ENCODE peak calls at places on chromosomes 12 and 14, in six cellular contexts. E is OCI-LY7, Y is GM23248, C is GM23338, R is neural progenitor cell, V is MM.1S. N is an unnamed sample.

GRCh38 chr12:51863921-51864700 is 15.6 kb upstream of the FIGNL2 start:
- DNase-seq in Y (peak), R (peak), V (no peak), E (no peak), C (peak), N (peak)

GRCh38 chr12:117067016-117067415 is 32.2 kb downstream of the TESC start:
- DNase-seq in E (no peak), Y (no peak), C (no peak), R (no peak), V (no peak), N (peak)

GRCh38 chr12:65879878-65880277 is 55.6 kb downstream of the HMGA2 start:
- DNase-seq in R (no peak), C (no peak), E (no peak), V (no peak), Y (peak), N (no peak)

GRCh38 chr12:109871678-109872314 is 8.5 kb downstream of the GLTP start:
- DNase-seq in Y (peak), E (no peak), C (no peak), R (no peak), V (no peak), N (peak)

GRCh38 chr12:25957898-25958253 is 606 bp upstream of the RASSF8 start:
- DNase-seq in E (no peak), V (peak), C (peak), Y (peak), R (no peak), N (no peak)

GRCh38 chr12:55687746-55688145 is 20.0 kb downstream of the ITGA7 start:
- DNase-seq in Y (no peak), C (no peak), V (no peak), R (no peak), E (no peak), N (no peak)

GRCh38 chr14:105485720-105486332 is 860 bp upstream of the CRIP1 start:
- DNase-seq in E (no peak), C (peak), Y (no peak), R (peak), V (no peak), N (peak)

GRCh38 chr14:44374906-44375305 is 132.2 kb downstream of the FSCB start:
- DNase-seq in Y (no peak), E (no peak), C (no peak), R (no peak), V (no peak), N (no peak)

GRCh38 chr12:71626098-71626497 is 37.5 kb downstream of the ZFC3H1 start:
- DNase-seq in E (peak), V (peak), R (no peak), Y (no peak), C (no peak), N (no peak)

GRCh38 chr14:51157012-51157411 is 62.1 kb upstream of the TRIM9 start:
- DNase-seq in V (no peak), Y (peak), E (peak), C (peak), R (no peak), N (peak)

GRCh38 chr12:10982244-10982643 is 4.5 kb downstream of the TAS2R50 start:
- DNase-seq in V (no peak), C (no peak), R (no peak), E (no peak), Y (no peak), N (no peak)

GRCh38 chr12:10131101-10131632 is 1.2 kb upstream of the CLEC7A start:
- DNase-seq in V (no peak), E (no peak), R (no peak), C (no peak), Y (no peak), N (no peak)

GRCh38 chr12:102950107-102950949 is 7.1 kb upstream of the ASCL1 start:
- DNase-seq in E (no peak), R (peak), C (peak), Y (peak), V (no peak), N (peak)

GRCh38 chr14:22178330-22178981 is 410.6 kb downstream of the DAD1 start:
- DNase-seq in R (no peak), V (peak), E (no peak), Y (no peak), C (no peak), N (no peak)

GRCh38 chr12:19706936-19707335 is 267.6 kb downstream of the AEBP2 start:
- DNase-seq in Y (no peak), R (no peak), C (no peak), E (no peak), V (no peak), N (no peak)

GRCh38 chr12:116524964-116525379 is 34.2 kb upstream of the MAP1LC3B2 start:
- DNase-seq in E (no peak), C (peak), V (no peak), R (peak), Y (peak), N (no peak)

GRCh38 chr12:62533755-62534107 is 67.1 kb downstream of the MON2 start:
- DNase-seq in C (no peak), R (no peak), V (no peak), Y (no peak), E (no peak), N (no peak)

GRCh38 chr14:73467800-73468199 is 9.5 kb upstream of the NUMB start:
- DNase-seq in E (no peak), C (no peak), V (no peak), Y (peak), R (no peak), N (no peak)

GRCh38 chr12:109650808-109651207 is 62.8 kb upstream of the FAM222A start:
- DNase-seq in E (peak), Y (no peak), C (no peak), V (no peak), R (no peak), N (no peak)

GRCh38 chr14:105376521-105377440 is 21.6 kb upstream of the TEX22 start:
- DNase-seq in Y (no peak), V (no peak), R (no peak), C (peak), E (peak), N (no peak)

GRCh38 chr14:82029038-82029437 is 495.4 kb upstream of the SEL1L start:
- DNase-seq in V (no peak), R (no peak), E (no peak), C (no peak), Y (no peak), N (no peak)

GRCh38 chr14:75906680-75907280 is 75.0 kb downstream of the TGFB3 start:
- DNase-seq in R (peak), V (peak), E (peak), Y (peak), C (peak), N (peak)

GRCh38 chr12:95203477-95203843 is 13.8 kb downstream of the FGD6 start:
- DNase-seq in C (no peak), E (no peak), V (no peak), Y (peak), R (no peak), N (no peak)

GRCh38 chr12:54596526-54596946 is 8.1 kb upstream of the PPP1R1A start:
- DNase-seq in C (peak), R (peak), E (peak), Y (peak), V (peak), N (peak)

DNA sequence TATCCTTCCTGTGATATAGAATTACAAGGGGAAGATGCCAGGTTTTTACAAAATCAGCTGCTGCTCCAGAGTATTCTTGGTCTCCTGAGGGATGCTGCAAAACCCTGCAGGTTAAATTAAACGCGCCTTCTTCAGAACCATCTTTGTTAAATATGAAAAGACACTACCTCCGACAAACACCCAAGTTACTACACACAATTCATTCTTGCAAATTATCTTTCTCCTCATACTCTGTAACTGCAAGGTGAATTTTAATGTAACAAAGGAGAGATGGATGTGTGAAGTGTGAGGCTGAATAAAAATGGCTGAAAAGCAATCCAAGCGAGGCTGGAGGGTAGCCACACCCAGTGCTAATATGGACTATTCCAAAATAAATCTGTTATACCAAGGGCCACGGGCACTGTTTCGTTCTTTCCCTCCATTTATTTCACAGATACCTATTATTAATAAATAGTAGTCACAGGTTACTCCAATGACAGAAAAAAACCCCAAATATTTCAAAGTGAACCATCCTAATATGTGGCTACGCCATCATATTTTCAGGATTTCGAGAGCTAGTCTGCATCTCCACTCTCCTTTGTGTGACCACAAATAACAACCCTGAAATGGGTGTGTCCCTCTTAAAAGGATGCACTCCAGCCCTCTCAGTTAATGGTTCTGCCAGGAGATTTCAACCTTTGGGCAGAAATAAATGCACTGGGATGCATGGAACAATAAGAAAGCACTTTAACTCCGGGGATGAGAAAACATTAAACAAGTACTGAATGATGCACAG is 53.0 kb upstream of the CCDC175 start:
- DNase-seq in R (no peak), Y (no peak), E (no peak), V (no peak), C (peak), N (no peak)
- H2AFZ ChIP-seq in R (peak), Y (no peak), E (no peak), V (no peak), C (peak), N (no peak)

GRCh38 chr12:27151479-27151878 is 69.1 kb upstream of the C12orf71 start:
- DNase-seq in V (no peak), Y (no peak), E (no peak), C (no peak), R (no peak), N (no peak)
- TF ChIP-seq EZH2phosphoT487 in V (no peak), Y (no peak), E (no peak), C (no peak), R (no peak), N (no peak)

DNA sequence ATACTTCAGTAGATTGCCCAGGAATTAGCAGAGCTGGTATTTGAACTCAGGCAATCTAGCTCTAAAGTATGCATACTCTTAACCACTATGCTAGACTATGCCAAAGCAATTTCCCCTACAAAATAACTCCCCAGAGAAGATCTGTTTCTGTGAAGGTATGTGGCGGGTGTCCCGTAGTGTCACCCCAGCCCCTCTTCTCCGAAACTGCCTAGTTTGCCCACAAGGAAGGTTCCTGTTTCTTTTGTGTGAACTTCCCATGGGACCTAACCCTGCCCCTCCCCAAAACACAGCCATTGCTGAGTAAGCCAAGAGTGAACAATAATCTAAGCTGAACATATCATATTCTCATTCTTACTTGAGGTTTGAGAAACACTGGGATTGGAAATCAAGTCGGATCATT is 15.5 kb upstream of the RAP1B start:
- DNase-seq in C (no peak), E (peak), R (no peak), V (no peak), Y (no peak), N (no peak)
- H2AFZ ChIP-seq in C (no peak), E (peak), R (no peak), V (no peak), Y (no peak), N (no peak)

GRCh38 chr14:65506801-65507200 is 94.3 kb downstream of the FUT8 start:
- DNase-seq in Y (no peak), E (no peak), C (peak), V (no peak), R (no peak), N (no peak)
- TF ChIP-seq EZH2phosphoT487 in Y (no peak), E (no peak), C (no peak), V (no peak), R (no peak), N (peak)

GRCh38 chr12:93785262-93786010 is 108.3 kb downstream of the CRADD start:
- DNase-seq in V (no peak), R (peak), C (peak), Y (peak), E (no peak), N (peak)

GRCh38 chr12:93789767-93790166 is 112.6 kb downstream of the CRADD start:
- DNase-seq in C (no peak), E (no peak), V (no peak), Y (no peak), R (no peak), N (no peak)

GRCh38 chr12:93784339-93785086 is 107.3 kb downstream of the CRADD start:
- DNase-seq in Y (peak), V (no peak), R (peak), C (no peak), E (no peak), N (peak)

GRCh38 chr12:93788853-93789252 is 111.7 kb downstream of the CRADD start:
- DNase-seq in Y (no peak), V (no peak), C (no peak), R (no peak), E (no peak), N (no peak)

GRCh38 chr12:93786669-93787397 is 109.7 kb downstream of the CRADD start:
- DNase-seq in C (no peak), E (no peak), R (no peak), Y (peak), V (no peak), N (no peak)
- H2AFZ ChIP-seq in C (no peak), E (no peak), R (no peak), Y (peak), V (no peak), N (no peak)

GRCh38 chr14:61530296-61530695 is 165.0 kb upstream of the HIF1A start:
- DNase-seq in R (no peak), Y (no peak), C (no peak), E (no peak), V (no peak), N (no peak)

GRCh38 chr14:61530896-61531295 is 164.4 kb upstream of the HIF1A start:
- DNase-seq in Y (no peak), R (no peak), E (no peak), C (no peak), V (no peak), N (no peak)

GRCh38 chr14:61527325-61528100 is 167.8 kb upstream of the HIF1A start:
- DNase-seq in V (no peak), R (no peak), C (no peak), E (no peak), Y (peak), N (peak)

GRCh38 chr14:61526405-61527312 is 168.7 kb upstream of the HIF1A start:
- DNase-seq in C (no peak), V (no peak), Y (peak), E (no peak), R (no peak), N (peak)

GRCh38 chr14:61528591-61529021 is 166.7 kb upstream of the HIF1A start:
- DNase-seq in V (no peak), E (no peak), C (no peak), R (no peak), Y (peak), N (no peak)
- TF ChIP-seq EZH2phosphoT487 in V (no peak), E (no peak), C (no peak), R (no peak), Y (no peak), N (no peak)

GRCh38 chr12:53380797-53381738 is 1.1 kb downstream of the SP1 start:
- DNase-seq in C (peak), V (no peak), R (peak), Y (peak), E (no peak), N (no peak)

GRCh38 chr12:53380104-53380796 is at the start of gene SP1:
- DNase-seq in R (peak), Y (peak), E (peak), C (peak), V (peak), N (peak)

GRCh38 chr12:53378705-53379388 is 1.1 kb upstream of the SP1 start:
- DNase-seq in V (peak), Y (no peak), R (no peak), C (peak), E (peak), N (peak)

GRCh38 chr12:53378222-53378621 is 1.8 kb upstream of the SP1 start:
- DNase-seq in R (peak), V (no peak), Y (no peak), E (no peak), C (no peak), N (no peak)

DNA sequence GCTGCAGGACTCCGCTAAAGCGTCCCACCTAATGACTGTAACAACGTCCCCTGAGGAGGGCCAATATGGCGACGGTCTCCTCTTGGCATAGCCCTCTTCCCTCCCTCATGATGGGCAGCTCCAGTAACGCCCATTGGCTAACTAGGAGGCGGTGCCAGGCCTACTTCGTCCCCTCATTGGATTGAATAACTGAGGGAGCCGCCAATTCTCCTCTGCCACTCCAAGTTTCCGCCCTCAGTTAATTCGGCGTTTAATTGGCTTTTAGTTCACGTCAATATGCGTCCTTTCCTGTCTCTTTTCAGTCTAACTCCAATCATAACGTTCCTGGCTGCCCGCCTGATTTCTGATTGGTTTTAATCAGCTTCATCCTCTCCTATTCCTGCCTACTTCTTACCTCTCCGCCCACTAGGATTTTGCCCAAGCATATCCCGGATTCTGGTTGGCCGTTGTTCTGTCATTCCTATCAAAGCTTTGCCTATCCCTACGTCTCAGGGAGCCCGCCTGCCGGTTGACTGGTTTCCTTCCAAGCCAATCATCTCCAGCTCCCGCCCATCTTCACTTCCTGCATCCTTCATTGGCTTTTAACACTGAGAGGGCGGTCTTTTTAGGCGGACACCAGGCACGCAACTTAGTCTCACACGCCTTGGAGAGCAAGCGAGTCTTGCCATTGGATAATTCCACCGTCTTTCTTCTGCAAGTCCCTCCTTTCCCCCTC is 430 bp upstream of the SP1 start:
- DNase-seq in V (peak), E (peak), R (peak), Y (peak), C (peak), N (peak)
- H2AFZ ChIP-seq in V (peak), E (peak), R (peak), Y (peak), C (no peak), N (peak)

GRCh38 chr12:86663173-86663572 is 407.0 kb upstream of the MGAT4C start:
- DNase-seq in C (no peak), R (no peak), E (no peak), V (no peak), Y (no peak), N (no peak)

GRCh38 chr12:86662464-86662863 is 406.3 kb upstream of the MGAT4C start:
- DNase-seq in E (no peak), R (no peak), C (no peak), V (no peak), Y (no peak), N (no peak)

GRCh38 chr12:86658303-86658702 is 402.1 kb upstream of the MGAT4C start:
- DNase-seq in Y (no peak), V (no peak), R (no peak), C (no peak), E (no peak), N (no peak)

GRCh38 chr12:86660000-86660399 is 403.8 kb upstream of the MGAT4C start:
- DNase-seq in E (no peak), C (no peak), V (no peak), R (no peak), Y (no peak), N (no peak)

DNA sequence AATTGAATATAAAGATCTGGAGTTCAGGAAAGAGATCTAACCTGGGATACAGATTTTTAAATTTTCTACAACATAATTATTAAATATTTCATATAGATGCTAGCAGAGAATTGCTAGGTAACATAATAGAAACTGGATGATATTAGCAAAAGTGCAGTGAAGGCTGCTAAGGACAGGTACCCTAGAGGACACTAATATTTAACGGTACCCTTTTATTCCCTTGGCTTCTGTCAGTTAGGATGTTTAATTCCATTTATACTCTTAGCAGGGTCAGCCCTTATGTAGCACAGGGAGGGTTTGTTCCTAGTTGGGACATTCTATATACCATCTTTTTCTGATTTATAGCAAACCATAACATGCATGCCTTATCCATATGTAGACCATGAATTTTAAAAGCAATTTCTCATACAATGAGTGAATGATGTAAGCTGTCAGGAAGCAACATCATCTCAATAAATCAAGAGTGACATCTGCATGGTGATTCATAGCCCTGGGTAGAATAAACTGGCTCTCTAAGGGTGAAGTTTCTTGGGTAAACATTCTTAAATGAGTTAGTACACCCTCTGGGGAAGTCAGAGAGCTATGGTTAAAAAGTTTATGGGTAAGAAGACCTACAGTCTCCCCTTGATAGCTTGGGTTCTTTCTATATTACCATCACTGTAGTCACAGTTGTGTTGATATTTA is 404.4 kb upstream of the MGAT4C start:
- DNase-seq in V (no peak), Y (peak), E (no peak), R (no peak), C (no peak), N (no peak)
- TF ChIP-seq EZH2phosphoT487 in V (no peak), Y (no peak), E (no peak), R (no peak), C (no peak), N (no peak)

GRCh38 chr12:123807670-123808069 is 45.6 kb downstream of the DNAH10 start:
- DNase-seq in E (no peak), V (no peak), R (no peak), C (peak), Y (no peak), N (peak)
- H2AFZ ChIP-seq in E (no peak), V (no peak), R (peak), C (no peak), Y (no peak), N (peak)

DNA sequence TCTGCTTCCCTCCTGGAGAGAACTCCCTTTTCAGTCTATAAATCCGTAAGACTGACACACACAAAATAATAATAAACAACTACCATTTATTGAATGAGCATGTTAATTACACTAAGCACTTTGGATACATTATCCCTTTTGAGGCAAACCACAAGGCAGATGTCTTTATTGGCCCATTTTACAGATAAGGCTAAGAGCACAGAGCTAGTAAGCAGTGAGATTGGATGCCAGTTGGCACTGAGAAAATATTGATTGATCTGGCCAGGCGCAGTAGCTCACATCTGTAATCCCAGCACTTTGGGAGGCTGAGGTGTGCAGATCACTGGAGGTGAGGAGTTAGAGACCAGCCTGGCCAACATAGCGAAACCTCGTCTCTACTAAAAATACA is 21.9 kb upstream of the RBM19 start:
- DNase-seq in Y (no peak), R (no peak), C (no peak), V (no peak), E (no peak), N (no peak)
- TF ChIP-seq EZH2phosphoT487 in Y (no peak), R (no peak), C (no peak), V (no peak), E (no peak), N (no peak)

N was measured in hepatocyte.